ENCODE peak calls at places on chromosomes 1 and 21, in nine cellular contexts. I is lung; W is effector memory CD4-positive, alpha-beta T cell; X is colonic mucosa; O is CD8-positive, alpha-beta memory T cell; U is adrenal gland; S is fibroblast of lung; R is aorta; V is pancreas. F is an unnamed sample.
A peak's percentile ranks its signal among the peaks of the same experiment; 100 is the strongest.

GRCh38 chr1:181739214-181739613 is 255.9 kb downstream of the CACNA1E start:
- DNase-seq in U (no peak), R (no peak), O (no peak), X (no peak), W (no peak), I (no peak), V (no peak), S (peak; percentile 2), F (no peak)

GRCh38 chr1:62612770-62613169 is 15.4 kb downstream of the ANGPTL3 start:
- DNase-seq in V (no peak), S (no peak), R (no peak), X (no peak), W (no peak), O (no peak), I (no peak), U (no peak), F (no peak)

GRCh38 chr1:245262876-245263625 is 108.3 kb downstream of the KIF26B start:
- DNase-seq in S (no peak), V (no peak), I (no peak), W (no peak), X (no peak), R (no peak), O (no peak), U (no peak), F (no peak)

GRCh38 chr1:113088972-113089371 is 16.0 kb downstream of the LRIG2 start:
- DNase-seq in V (no peak), S (peak; percentile 42), U (no peak), R (no peak), O (no peak), I (no peak), W (no peak), X (no peak), F (peak; percentile 9)

GRCh38 chr21:32483293-32483595 is 70.7 kb downstream of the EVA1C start:
- DNase-seq in W (no peak), V (no peak), O (no peak), S (no peak), R (no peak), X (no peak), U (no peak), I (peak; percentile 55), F (no peak)

GRCh38 chr1:218336353-218336752 is 8.8 kb upstream of the TGFB2 start:
- DNase-seq in R (no peak), O (no peak), X (no peak), W (no peak), V (no peak), U (no peak), I (no peak), S (peak; percentile 39), F (no peak)

GRCh38 chr21:45632165-45632896 is 11.2 kb upstream of the PCBP3 start:
- DNase-seq in U (no peak), O (no peak), V (no peak), S (no peak), X (peak; percentile 13), I (no peak), R (peak; percentile 51), W (no peak), F (no peak)

GRCh38 chr1:15958111-15958510 is 17.8 kb downstream of the ZBTB17 start:
- DNase-seq in O (no peak), W (no peak), R (no peak), X (no peak), U (no peak), V (no peak), S (no peak), I (no peak), F (no peak)

GRCh38 chr1:204726478-204726877 is 40.9 kb upstream of the LRRN2 start:
- DNase-seq in R (no peak), U (no peak), X (peak; percentile 31), V (no peak), S (peak; percentile 78), W (no peak), I (no peak), O (no peak), F (peak; percentile 72)

GRCh38 chr1:172742599-172743500 is 83.9 kb downstream of the FASLG start:
- DNase-seq in S (peak; percentile 34), X (no peak), V (no peak), R (no peak), I (no peak), W (no peak), O (peak; percentile 51), U (no peak), F (peak; percentile 58)

GRCh38 chr1:10880063-10880462 is 83.6 kb upstream of the CASZ1 start:
- DNase-seq in O (no peak), W (no peak), X (no peak), S (no peak), R (no peak), U (no peak), I (no peak), V (no peak), F (no peak)

GRCh38 chr1:26122988-26123973 is 11.7 kb downstream of the PDIK1L start:
- DNase-seq in W (no peak), V (no peak), O (no peak), X (no peak), I (no peak), R (no peak), U (peak; percentile 20), S (peak; percentile 51), F (no peak)

GRCh38 chr1:23274134-23274505 is 56.8 kb upstream of the HTR1D start:
- DNase-seq in X (no peak), V (no peak), I (no peak), S (no peak), R (no peak), U (no peak), O (no peak), W (no peak), F (no peak)

GRCh38 chr1:194068444-194069167 is 882.2 kb upstream of the B3GALT2 start:
- DNase-seq in W (no peak), U (no peak), R (no peak), I (no peak), V (no peak), O (no peak), S (no peak), X (no peak), F (no peak)

DNA sequence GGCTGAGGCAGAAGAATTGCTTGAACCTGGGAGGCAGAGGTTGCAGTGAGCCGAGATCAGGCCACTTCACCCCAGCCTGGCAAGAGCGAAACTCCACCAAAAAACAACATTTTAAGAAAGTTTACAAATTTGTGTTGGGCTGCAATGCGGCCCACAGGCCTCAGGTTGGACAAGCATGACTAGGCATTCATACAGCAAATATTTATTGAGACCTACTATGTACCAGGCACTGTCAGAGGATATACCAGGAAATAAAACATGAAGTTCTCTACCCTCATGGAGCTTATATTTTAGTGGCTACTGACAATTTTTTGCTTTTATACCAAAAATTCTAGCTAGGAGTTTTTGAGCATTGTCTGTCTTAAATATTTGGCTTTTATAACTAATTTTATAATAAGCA is 23.7 kb downstream of the GNB1 start:
- DNase-seq in O (no peak), I (no peak), R (no peak), U (no peak), V (no peak), X (no peak), W (no peak), S (no peak), F (no peak)
- H3K4me1 ChIP-seq in O (peaks cover 52% of the 10 kb centered on the region), I (peaks cover 21% of the 10 kb centered on the region), R (no peaks in the 10 kb centered on the region), U (peaks cover 13% of the 10 kb centered on the region), V (peaks cover 6% of the 10 kb centered on the region), X (no peaks in the 10 kb centered on the region), W (peaks cover 8% of the 10 kb centered on the region), S (peaks cover 2% of the 10 kb centered on the region), F (no peaks in the 10 kb centered on the region)

DNA sequence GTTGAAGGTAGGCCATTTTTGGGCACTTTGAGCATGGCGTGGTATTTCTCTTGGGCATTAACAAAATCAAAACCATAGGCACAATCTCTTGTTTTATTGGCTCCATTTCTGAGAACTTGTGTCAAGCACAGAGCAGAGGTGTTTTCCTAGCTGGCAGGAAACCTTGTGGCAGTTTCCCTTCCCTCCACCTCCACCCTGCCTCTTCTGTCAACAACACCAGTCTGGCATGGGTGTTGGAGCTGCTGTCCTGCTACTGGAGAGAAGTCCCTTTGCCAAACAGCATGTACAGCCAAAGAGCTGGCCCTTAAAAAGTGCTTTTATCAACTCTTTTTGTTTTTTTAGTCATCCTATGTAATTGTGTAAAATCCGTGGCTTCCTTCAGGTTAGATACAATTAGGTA is 16.0 kb downstream of the ATP1A1 start:
- DNase-seq in W (no peak), I (no peak), V (no peak), S (no peak), U (no peak), O (no peak), R (no peak), X (no peak), F (no peak)
- H3K4me1 ChIP-seq in W (peaks cover 20% of the 10 kb centered on the region), I (peaks cover 14% of the 10 kb centered on the region), V (peaks cover 34% of the 10 kb centered on the region), S (no peaks in the 10 kb centered on the region), U (no peaks in the 10 kb centered on the region), O (peaks cover 44% of the 10 kb centered on the region), R (no peaks in the 10 kb centered on the region), X (peaks cover 3% of the 10 kb centered on the region), F (peaks cover 38% of the 10 kb centered on the region)

DNA sequence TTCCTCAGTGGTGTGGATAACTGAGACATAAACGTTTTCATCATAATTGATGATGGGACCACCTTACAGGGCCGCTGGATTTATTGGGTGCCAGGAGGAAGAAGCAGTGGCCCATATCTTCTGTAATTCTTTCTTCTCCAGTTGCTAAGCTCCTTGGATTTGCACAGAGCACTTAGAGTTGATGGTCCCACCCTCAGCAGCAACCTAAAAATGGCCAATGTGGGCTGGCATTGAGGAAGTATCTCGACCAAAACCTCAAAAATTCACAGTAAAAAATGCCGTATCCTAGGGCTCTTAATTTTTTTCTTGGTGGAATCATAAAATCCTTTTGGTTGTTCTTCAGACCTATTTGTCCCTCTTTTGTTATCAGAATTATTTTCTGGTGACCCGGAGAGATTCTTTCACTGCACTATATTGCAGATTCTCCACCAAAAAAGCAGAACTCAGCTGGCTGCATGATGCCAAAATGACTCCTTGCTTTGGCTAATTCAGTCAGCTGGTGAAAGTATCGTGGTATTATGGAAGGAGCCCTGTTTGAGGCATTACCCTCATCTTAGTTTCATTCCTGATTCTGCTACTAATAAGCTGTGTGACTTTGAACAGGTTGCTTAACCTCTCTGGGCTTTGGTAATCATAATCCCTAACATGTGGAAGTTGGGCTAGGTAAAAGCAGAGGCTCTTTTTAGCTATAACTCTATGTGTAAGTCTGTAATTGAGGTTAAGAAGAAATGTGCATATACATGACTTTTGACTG is 27.6 kb downstream of the KIRREL1 start:
- DNase-seq in I (no peak), V (no peak), U (no peak), R (no peak), S (peak; percentile 80), X (no peak), W (no peak), O (no peak), F (peak; percentile 45)
- H3K4me1 ChIP-seq in I (no peaks in the 10 kb centered on the region), V (peaks cover 9% of the 10 kb centered on the region), U (peaks cover 45% of the 10 kb centered on the region), R (peaks cover 12% of the 10 kb centered on the region), S (peaks cover 66% of the 10 kb centered on the region), X (peaks cover 7% of the 10 kb centered on the region), W (no peaks in the 10 kb centered on the region), O (no peaks in the 10 kb centered on the region), F (peaks cover 20% of the 10 kb centered on the region)

GRCh38 chr1:58033311-58033710 is 513.2 kb downstream of the OMA1 start:
- DNase-seq in O (no peak), S (no peak), I (no peak), U (no peak), V (no peak), X (no peak), W (no peak), R (no peak), F (no peak)

GRCh38 chr1:58031416-58031815 is 515.1 kb downstream of the OMA1 start:
- DNase-seq in S (no peak), I (no peak), R (no peak), U (no peak), W (no peak), V (no peak), X (no peak), O (no peak), F (no peak)

GRCh38 chr1:58032621-58033073 is 513.9 kb downstream of the OMA1 start:
- DNase-seq in I (no peak), W (no peak), X (no peak), R (no peak), V (no peak), U (no peak), S (no peak), O (no peak), F (no peak)

GRCh38 chr1:58035523-58035922 is 511.0 kb downstream of the OMA1 start:
- DNase-seq in W (no peak), V (no peak), O (no peak), X (no peak), I (no peak), U (no peak), R (no peak), S (no peak), F (peak; percentile 1)
- H3K4me1 ChIP-seq in W (no peaks in the 10 kb centered on the region), V (no peaks in the 10 kb centered on the region), O (no peaks in the 10 kb centered on the region), X (no peaks in the 10 kb centered on the region), I (no peaks in the 10 kb centered on the region), U (no peaks in the 10 kb centered on the region), R (no peaks in the 10 kb centered on the region), S (no peaks in the 10 kb centered on the region), F (no peaks in the 10 kb centered on the region)

F was measured in cardiac muscle cell.